ENCODE peak calls at places on chromosomes 11 and 22, in seven cellular contexts. X is K562, A is HEK293T, Z is GM12878, F is H1, U is HCT116, E is HepG2. S is an unnamed sample.

GRCh38 chr11:1433977-1434640 is 44.4 kb downstream of the BRSK2 start:
- DNase-seq in X (no peak), A (no peak), Z (no peak), F (no peak), U (no peak), E (no peak), S (no peak)

GRCh38 chr11:26842458-26842841 is 120.6 kb upstream of the SLC5A12 start:
- DNase-seq in X (no peak), A (no peak), Z (no peak), F (no peak), U (no peak), E (no peak), S (no peak)

GRCh38 chr11:68012843-68013610 is 2.9 kb downstream of the ALDH3B1 start:
- DNase-seq in X (no peak), A (no peak), Z (no peak), F (no peak), U (peak), E (peak), S (no peak)

GRCh38 chr11:6545917-6546605 is 49.0 kb downstream of the DNHD1 start:
- DNase-seq in X (no peak), A (no peak), Z (no peak), F (no peak), U (no peak), E (no peak), S (no peak)

GRCh38 chr11:14317659-14318325 is 41.2 kb downstream of the RRAS2 start:
- DNase-seq in X (no peak), A (no peak), Z (no peak), F (no peak), U (no peak), E (no peak), S (no peak)

GRCh38 chr11:64859542-64860414 is 15.3 kb upstream of the CDC42BPG start:
- DNase-seq in X (no peak), A (no peak), Z (peak), F (no peak), U (no peak), E (no peak), S (no peak)

GRCh38 chr11:24226606-24227005 is 270.2 kb upstream of the LUZP2 start:
- DNase-seq in X (no peak), A (no peak), Z (no peak), F (no peak), U (no peak), E (peak), S (no peak)

GRCh38 chr11:63841554-63841953 is 2.6 kb downstream of the MARK2 start:
- DNase-seq in X (no peak), A (no peak), Z (no peak), F (peak), U (no peak), E (no peak), S (peak)

GRCh38 chr22:45159652-45160462 is 3.9 kb upstream of the NUP50 start:
- DNase-seq in X (peak), A (peak), Z (no peak), F (no peak), U (no peak), E (peak), S (no peak)

GRCh38 chr11:128235958-128236357 is 351.4 kb downstream of the ETS1 start:
- DNase-seq in X (peak), A (no peak), Z (no peak), F (no peak), U (no peak), E (no peak), S (no peak)

GRCh38 chr22:22210375-22210774 is 34.2 kb upstream of the VPREB1 start:
- DNase-seq in X (no peak), A (no peak), Z (no peak), F (no peak), U (peak), E (no peak), S (no peak)

GRCh38 chr11:94794287-94795168 is 26.4 kb downstream of the AMOTL1 start:
- DNase-seq in X (peak), A (no peak), Z (no peak), F (no peak), U (peak), E (no peak), S (no peak)

GRCh38 chr11:121890377-121890776 is 225.6 kb downstream of the BLID start:
- DNase-seq in X (no peak), A (no peak), Z (no peak), F (no peak), U (no peak), E (no peak), S (no peak)

GRCh38 chr11:122733301-122733686 is 77.8 kb downstream of the UBASH3B start:
- DNase-seq in X (no peak), A (no peak), Z (no peak), F (no peak), U (no peak), E (no peak), S (no peak)

GRCh38 chr11:46348986-46349401 is 1.7 kb downstream of the DGKZ start:
- DNase-seq in X (no peak), A (no peak), Z (no peak), F (no peak), U (no peak), E (no peak), S (no peak)

GRCh38 chr11:116428638-116428975 is 344.2 kb downstream of the BUD13 start:
- DNase-seq in X (no peak), A (no peak), Z (no peak), F (no peak), U (no peak), E (no peak), S (no peak)

GRCh38 chr11:3058753-3059664 is 1.8 kb upstream of the CARS1 start:
- DNase-seq in X (peak), A (no peak), Z (no peak), F (no peak), U (no peak), E (peak), S (peak)

GRCh38 chr22:32206774-32207758 is 2.2 kb upstream of the RFPL2 start:
- DNase-seq in X (peak), A (peak), Z (no peak), F (peak), U (peak), E (peak), S (peak)
- TF ChIP-seq SP1 in X (no peak), A (no peak), Z (no peak), F (no peak), U (no peak), E (no peak), S (no peak)

DNA sequence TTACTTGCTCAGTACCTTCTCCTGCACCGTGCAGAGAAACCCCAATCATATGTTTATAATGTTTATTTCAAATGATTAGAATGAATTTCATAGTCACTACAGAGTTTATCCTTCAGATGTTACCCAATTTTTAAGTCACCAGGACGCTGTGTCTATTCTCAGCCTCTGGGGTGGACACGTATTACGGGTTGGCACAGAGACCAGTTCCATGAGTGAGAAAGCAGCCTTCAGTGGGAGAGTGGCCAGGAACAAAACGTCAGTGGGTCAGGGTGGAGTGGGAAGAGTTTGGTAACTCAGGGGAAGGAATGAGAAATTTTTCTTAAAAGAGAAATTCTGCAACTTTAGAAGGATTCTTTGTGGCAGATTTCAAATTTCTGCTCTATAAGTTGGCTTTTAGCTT is 77.1 kb upstream of the MTMR2 start:
- DNase-seq in X (no peak), A (no peak), Z (no peak), F (no peak), U (no peak), E (no peak), S (no peak)
- TF ChIP-seq SP1 in X (no peak), A (no peak), Z (no peak), F (no peak), U (no peak), E (no peak), S (no peak)

DNA sequence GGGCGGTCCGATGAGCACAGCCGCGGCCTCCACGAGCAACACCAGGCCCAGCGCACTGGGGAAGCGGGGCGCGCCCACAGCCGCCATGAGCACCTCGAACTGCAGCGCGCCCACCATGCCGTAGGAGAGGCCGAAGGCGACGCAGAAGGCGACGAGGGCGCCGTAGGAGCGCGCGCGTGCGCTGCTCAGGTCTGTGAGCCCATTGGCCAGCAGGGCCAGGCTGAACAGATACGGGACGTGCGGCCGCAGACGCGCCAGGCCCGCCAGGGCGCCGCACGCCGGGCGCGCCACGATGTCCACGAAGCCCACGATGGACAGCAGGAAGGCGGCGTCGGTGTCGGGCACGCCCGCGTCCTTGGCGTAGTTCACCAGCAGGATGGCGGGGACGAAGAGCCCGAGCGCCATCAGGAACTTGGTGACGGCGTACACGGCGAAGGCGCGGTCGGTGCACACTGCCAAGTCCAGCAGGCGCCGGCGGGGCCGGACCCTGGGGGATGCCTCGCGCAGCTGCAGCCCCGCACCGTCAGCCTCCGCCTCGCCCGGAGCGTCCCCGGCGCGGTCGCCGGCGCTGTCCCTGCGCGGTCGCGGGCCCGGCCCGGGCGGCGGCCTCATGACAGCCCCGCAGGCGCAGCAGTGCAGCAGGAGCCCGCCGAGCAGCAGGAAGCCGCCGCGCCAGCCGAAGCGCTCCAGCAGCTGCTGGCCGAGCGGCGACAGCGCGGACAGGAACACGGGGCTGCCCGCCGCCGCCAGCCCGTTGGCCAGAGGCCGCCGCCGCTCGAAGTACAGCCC is 2.9 kb downstream of the SLC16A8 start:
- DNase-seq in X (no peak), A (no peak), Z (no peak), F (peak), U (no peak), E (no peak), S (peak)
- TF ChIP-seq SP1 in X (no peak), A (no peak), Z (no peak), F (no peak), U (no peak), E (no peak), S (peak)

GRCh38 chr11:107385361-107385982 is 72.2 kb downstream of the CWF19L2 start:
- DNase-seq in X (no peak), A (no peak), Z (no peak), F (no peak), U (peak), E (peak), S (no peak)
- TF ChIP-seq SP1 in X (no peak), A (no peak), Z (no peak), F (no peak), U (peak), E (no peak), S (no peak)

DNA sequence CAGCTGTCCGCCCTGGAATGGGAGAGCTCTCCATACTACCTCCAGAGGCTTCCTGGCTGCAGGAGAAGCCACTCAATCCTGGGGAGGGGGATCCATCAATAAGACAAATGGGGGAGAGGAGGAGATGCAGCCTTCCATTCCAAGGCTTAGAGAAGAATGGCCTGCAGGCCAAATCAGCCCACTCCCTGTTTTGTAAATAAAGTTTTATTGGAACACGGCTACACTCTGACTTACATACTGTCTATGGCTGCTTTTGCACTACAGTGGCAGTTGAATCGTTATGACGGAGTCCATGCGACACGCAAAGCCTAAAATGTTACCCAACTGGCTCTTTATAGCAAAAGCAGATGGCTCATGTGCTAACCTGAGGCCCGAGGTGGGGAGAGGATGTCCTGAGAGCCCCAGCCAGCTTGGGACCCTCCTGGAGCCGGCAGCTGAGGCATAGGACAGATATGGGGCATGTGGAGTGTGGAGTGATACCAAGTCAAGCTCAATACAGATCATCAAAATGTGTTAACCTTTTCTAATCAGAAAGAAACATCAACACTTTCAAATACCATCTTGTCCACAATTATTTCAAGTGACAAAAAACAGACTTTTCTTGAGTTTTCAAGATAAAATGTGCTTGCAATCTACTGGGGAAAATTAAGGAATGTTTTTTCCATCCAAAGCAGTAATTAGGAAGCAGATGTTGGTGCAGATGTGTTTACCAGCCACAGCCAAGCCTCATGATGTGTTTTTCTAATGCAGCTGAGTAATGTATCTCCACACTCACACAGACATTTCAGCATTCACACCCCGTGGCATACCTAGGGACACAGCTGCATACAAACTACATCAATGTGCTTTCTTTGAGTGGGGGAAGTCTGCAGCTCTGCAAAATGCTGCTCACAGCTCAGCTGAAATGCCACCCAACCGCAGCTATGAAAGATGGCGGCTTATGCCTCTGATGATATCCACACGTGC is 181.6 kb downstream of the SHANK2 start:
- DNase-seq in X (no peak), A (no peak), Z (no peak), F (no peak), U (no peak), E (no peak), S (no peak)
- TF ChIP-seq SP1 in X (no peak), A (no peak), Z (no peak), F (no peak), U (no peak), E (no peak), S (no peak)

GRCh38 chr22:44037519-44038370 is 13.6 kb downstream of the PARVB start:
- DNase-seq in X (no peak), A (no peak), Z (no peak), F (no peak), U (peak), E (no peak), S (no peak)
- TF ChIP-seq SP1 in X (no peak), A (no peak), Z (no peak), F (no peak), U (peak), E (no peak), S (no peak)

GRCh38 chr22:37175414-37176144 is 12.5 kb downstream of the C1QTNF6 start:
- DNase-seq in X (no peak), A (no peak), Z (no peak), F (no peak), U (no peak), E (no peak), S (peak)
- TF ChIP-seq SP1 in X (no peak), A (no peak), Z (no peak), F (no peak), U (no peak), E (no peak), S (no peak)

DNA sequence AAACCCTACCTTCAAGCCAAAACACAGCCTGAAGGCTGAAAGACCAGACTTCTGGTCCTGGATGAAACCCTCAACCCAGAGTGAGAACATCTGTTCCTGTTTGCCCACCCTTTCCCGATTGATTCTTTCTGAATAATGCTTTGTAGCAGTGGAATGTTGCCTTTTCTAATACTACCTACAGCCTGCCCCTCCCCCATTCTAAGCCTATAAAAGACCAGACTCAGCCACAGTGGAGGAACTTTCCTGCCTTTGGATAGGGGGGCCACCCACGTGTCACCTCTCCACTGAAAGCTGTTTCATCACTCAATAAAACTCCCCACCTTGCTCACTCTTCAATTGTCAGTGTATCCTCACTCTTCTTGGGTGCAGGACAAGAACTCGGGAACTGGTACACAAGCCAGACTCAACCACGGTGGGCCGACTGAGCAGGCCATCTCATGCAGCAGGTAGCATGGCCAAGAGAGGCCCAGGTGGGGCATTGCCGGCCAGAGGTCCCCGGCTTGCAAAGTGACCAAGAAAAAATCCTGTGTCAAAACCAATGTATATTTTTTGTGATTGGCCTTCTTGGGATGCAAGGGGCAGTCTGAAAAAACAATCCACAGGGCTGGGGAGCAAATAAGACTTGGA is 6.6 kb upstream of the APOL6 start:
- DNase-seq in X (no peak), A (no peak), Z (no peak), F (peak), U (no peak), E (no peak), S (no peak)
- TF ChIP-seq SP1 in X (no peak), A (no peak), Z (no peak), F (no peak), U (no peak), E (no peak), S (no peak)

DNA sequence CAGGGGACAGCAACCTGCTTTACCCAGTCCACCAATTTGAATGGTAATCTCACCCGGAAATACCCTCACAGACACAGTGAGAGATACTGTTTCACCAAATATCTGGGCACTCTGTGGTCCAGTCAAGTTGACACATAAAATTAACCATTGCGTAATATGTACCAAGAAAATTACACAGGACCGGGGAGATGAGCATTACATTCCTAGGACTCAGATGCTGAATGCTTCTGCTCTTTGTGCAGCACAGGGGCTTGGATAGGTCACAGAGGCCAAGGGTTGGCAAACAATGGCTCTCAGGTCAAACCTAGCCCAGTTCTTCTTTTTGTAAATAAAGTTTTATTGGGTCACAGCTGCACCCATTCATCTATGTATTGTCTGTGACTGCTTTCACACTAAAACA is 557.2 kb downstream of the MN1 start:
- DNase-seq in X (no peak), A (no peak), Z (no peak), F (no peak), U (no peak), E (no peak), S (no peak)
- TF ChIP-seq SP1 in X (no peak), A (no peak), Z (no peak), F (no peak), U (no peak), E (no peak), S (no peak)

S was measured in WTC11.